ENCODE peak calls at places on chromosomes 7 and 10, in seven cellular contexts. P is memory B cell; A is GM23338; L is stimulated activated CD4-positive, alpha-beta T cell treated with anti-CD3 and anti-CD28 coated beads, Interleukin-2, amount 100 ng/mL, for 48 hours; T is lung microvascular endothelial cell; W is GM13977; E is H7. V is an unnamed sample.

GRCh38 chr10:91909178-91909677 is at the start of gene FGFBP3:
- DNase-seq in P (no peak), A (peak), L (no peak), T (peak), W (no peak), E (peak), V (no peak)

GRCh38 chr7:46764100-46764941 is 817.6 kb downstream of the TNS3 start:
- DNase-seq in P (no peak), A (no peak), L (no peak), T (peak), W (no peak), E (no peak), V (no peak)

GRCh38 chr7:1663857-1664651 is 6.0 kb upstream of the ELFN1 start:
- DNase-seq in P (no peak), A (peak), L (no peak), T (no peak), W (peak), E (peak), V (no peak)

GRCh38 chr10:96267234-96267705 is 4.1 kb downstream of the BLNK start:
- DNase-seq in P (no peak), A (no peak), L (no peak), T (no peak), W (no peak), E (no peak), V (no peak)

GRCh38 chr10:102230861-102231356 is 4.8 kb downstream of the ELOVL3 start:
- DNase-seq in P (peak), A (peak), L (peak), T (peak), W (peak), E (peak), V (peak)

GRCh38 chr10:75443362-75443761 is 11.9 kb downstream of the LRMDA start:
- DNase-seq in P (no peak), A (no peak), L (no peak), T (no peak), W (no peak), E (no peak), V (no peak)

GRCh38 chr7:39709768-39710291 is 86.5 kb downstream of the RALA start:
- DNase-seq in P (no peak), A (peak), L (no peak), T (peak), W (peak), E (no peak), V (no peak)

GRCh38 chr7:50782376-50783208 is at the start of gene GRB10:
- DNase-seq in P (no peak), A (peak), L (no peak), T (peak), W (no peak), E (peak), V (no peak)

GRCh38 chr7:1673581-1674102 is 3.6 kb downstream of the ELFN1 start:
- DNase-seq in P (no peak), A (no peak), L (no peak), T (no peak), W (no peak), E (peak), V (no peak)

GRCh38 chr10:30284860-30285594 is 64.1 kb downstream of the MTPAP start:
- DNase-seq in P (no peak), A (no peak), L (no peak), T (no peak), W (peak), E (peak), V (no peak)

GRCh38 chr7:148264933-148265557 is 325.5 kb upstream of the C7orf33 start:
- DNase-seq in P (no peak), A (peak), L (no peak), T (peak), W (peak), E (peak), V (no peak)

GRCh38 chr7:97006951-97007861 is 1.9 kb downstream of the DLX6 start:
- DNase-seq in P (no peak), A (peak), L (no peak), T (no peak), W (peak), E (peak), V (no peak)

GRCh38 chr7:52233248-52233647 is 802.2 kb upstream of the POM121L12 start:
- DNase-seq in P (no peak), A (no peak), L (no peak), T (no peak), W (no peak), E (no peak), V (no peak)

GRCh38 chr7:116395125-116395791 is 104.3 kb upstream of the CAV2 start:
- DNase-seq in P (no peak), A (no peak), L (no peak), T (peak), W (no peak), E (no peak), V (no peak)

GRCh38 chr7:136897676-136898075 is 29.2 kb downstream of the CHRM2 start:
- DNase-seq in P (no peak), A (no peak), L (no peak), T (no peak), W (no peak), E (no peak), V (no peak)

GRCh38 chr10:117936136-117936535 is 110.6 kb downstream of the RAB11FIP2 start:
- DNase-seq in P (no peak), A (no peak), L (no peak), T (no peak), W (no peak), E (no peak), V (no peak)

GRCh38 chr10:120336910-120337540 is 120.0 kb upstream of the PLPP4 start:
- DNase-seq in P (peak), A (peak), L (peak), T (peak), W (peak), E (peak), V (no peak)

GRCh38 chr10:38016354-38016753 is 5.9 kb downstream of the ZNF33A start:
- DNase-seq in P (no peak), A (no peak), L (no peak), T (no peak), W (no peak), E (no peak), V (no peak)

GRCh38 chr7:90579181-90579688 is 16.9 kb upstream of the CDK14 start:
- DNase-seq in P (no peak), A (no peak), L (no peak), T (no peak), W (no peak), E (no peak), V (no peak)

GRCh38 chr10:70223728-70224127 is 9.5 kb downstream of the PPA1 start:
- DNase-seq in P (no peak), A (no peak), L (no peak), T (no peak), W (no peak), E (no peak), V (no peak)

GRCh38 chr7:48161407-48162125 is 9.7 kb upstream of the ABCA13 start:
- DNase-seq in P (no peak), A (no peak), L (no peak), T (no peak), W (no peak), E (no peak), V (no peak)

GRCh38 chr10:133168617-133169031 is 8.6 kb downstream of the KNDC1 start:
- DNase-seq in P (no peak), A (no peak), L (no peak), T (no peak), W (no peak), E (peak), V (no peak)

GRCh38 chr10:59991661-59992060 is 85.3 kb upstream of the CCDC6 start:
- DNase-seq in P (no peak), A (peak), L (no peak), T (no peak), W (no peak), E (peak), V (no peak)

V was measured in T-helper 17 cell.